ENCODE peak calls at places on chromosomes 3 and 15, in six cellular contexts. P, N, K, U, S and E are unnamed samples. For H3K9me3 and H3K4me1, the result is how much of the 10 kb centered on the place peaks cover.

GRCh38 chr15:96160269-96160668 is 170.2 kb upstream of the NR2F2 start:
- DNase-seq in P (no peak), N (no peak), K (peak), U (no peak), S (no peak), E (peak)

GRCh38 chr3:4838621-4839022 is 140.6 kb upstream of the BHLHE40 start:
- DNase-seq in P (no peak), N (no peak), K (no peak), U (no peak), S (no peak), E (no peak)

GRCh38 chr3:47381317-47382157 is 716 bp downstream of the PTPN23 start:
- DNase-seq in P (peak), N (peak), K (peak), U (peak), S (peak), E (peak)

GRCh38 chr3:129278970-129279906 is 568 bp downstream of the HMCES start:
- DNase-seq in P (peak), N (peak), K (peak), U (no peak), S (peak), E (no peak)

GRCh38 chr3:125433611-125434041 is 58.5 kb upstream of the ZNF148 start:
- DNase-seq in P (no peak), N (no peak), K (no peak), U (peak), S (peak), E (no peak)

GRCh38 chr15:75732809-75733451 is 20.3 kb upstream of the CSPG4 start:
- DNase-seq in P (peak), N (peak), K (peak), U (no peak), S (peak), E (no peak)

GRCh38 chr3:186110975-186111974 is 2.4 kb upstream of the ETV5 start:
- DNase-seq in P (no peak), N (no peak), K (no peak), U (no peak), S (no peak), E (no peak)

GRCh38 chr3:17235311-17235710 is 350.6 kb downstream of the PLCL2 start:
- DNase-seq in P (no peak), N (no peak), K (no peak), U (no peak), S (no peak), E (no peak)

GRCh38 chr3:196518999-196519737 is 4.0 kb upstream of the SMCO1 start:
- DNase-seq in P (peak), N (peak), K (peak), U (no peak), S (peak), E (no peak)

GRCh38 chr3:124413989-124414598 is 316.2 kb upstream of the UMPS start:
- DNase-seq in P (no peak), N (no peak), K (no peak), U (no peak), S (no peak), E (no peak)

DNA sequence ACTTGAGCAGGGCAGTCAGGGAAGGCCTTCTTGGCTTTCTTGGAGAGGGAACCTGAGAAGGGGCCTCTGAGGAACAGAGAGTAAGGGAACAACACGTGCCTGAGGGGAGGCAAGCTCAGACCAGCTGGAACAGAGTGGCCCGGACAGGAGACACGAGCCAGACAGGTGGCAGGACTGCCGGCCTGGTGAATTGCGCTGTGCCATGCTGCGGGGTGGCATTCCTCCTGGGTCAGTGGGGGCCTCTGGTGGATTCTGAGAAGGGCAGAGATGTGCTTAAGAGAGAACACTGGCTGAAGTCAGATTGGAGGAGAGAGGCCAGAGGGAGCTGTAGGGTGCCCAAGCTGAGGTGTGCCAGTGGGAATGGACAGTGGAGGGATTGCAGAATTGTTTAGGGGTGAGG is 4.9 kb downstream of the CHAC1 start:
- DNase-seq in P (no peak), N (no peak), K (no peak), U (no peak), S (no peak), E (no peak)
- TF ChIP-seq POLR2AphosphoS5 in P (no peak), N (no peak), K (no peak), U (no peak), S (no peak), E (no peak)

DNA sequence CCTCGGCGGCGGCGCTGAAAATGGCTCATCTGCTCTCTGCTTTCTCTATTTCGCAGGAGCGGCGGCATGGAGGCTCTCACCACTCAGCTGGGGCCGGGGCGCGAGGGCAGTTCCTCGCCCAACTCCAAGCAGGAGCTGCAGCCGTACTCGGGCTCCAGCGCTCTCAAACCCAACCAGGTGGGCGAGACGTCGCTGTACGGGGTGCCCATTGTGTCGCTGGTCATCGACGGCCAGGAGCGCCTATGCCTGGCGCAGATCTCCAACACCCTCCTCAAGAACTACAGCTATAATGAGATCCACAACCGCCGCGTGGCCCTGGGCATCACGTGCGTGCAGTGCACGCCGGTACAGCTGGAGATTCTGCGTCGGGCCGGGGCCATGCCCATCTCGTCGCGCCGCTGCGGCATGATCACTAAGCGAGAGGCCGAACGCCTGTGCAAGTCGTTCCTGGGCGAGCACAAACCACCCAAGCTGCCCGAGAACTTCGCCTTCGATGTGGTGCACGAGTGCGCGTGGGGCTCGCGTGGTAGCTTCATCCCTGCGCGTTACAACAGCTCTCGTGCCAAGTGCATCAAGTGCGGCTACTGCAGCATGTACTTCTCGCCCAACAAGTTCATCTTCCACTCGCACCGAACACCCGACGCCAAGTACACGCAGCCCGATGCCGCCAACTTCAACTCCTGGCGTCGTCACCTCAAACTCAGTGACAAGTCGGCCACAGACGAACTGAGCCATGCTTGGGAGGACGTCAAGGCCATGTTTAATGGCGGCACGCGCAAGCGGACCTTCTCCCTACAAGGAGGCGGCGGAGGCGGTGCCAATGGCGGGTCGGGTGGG is 789 bp downstream of the SKOR1 start:
- DNase-seq in P (no peak), N (no peak), K (no peak), U (no peak), S (no peak), E (peak)
- H3K9me3 ChIP-seq in P (under half), N (under half), K (under half), U (under half), S (under half), E (under half)

DNA sequence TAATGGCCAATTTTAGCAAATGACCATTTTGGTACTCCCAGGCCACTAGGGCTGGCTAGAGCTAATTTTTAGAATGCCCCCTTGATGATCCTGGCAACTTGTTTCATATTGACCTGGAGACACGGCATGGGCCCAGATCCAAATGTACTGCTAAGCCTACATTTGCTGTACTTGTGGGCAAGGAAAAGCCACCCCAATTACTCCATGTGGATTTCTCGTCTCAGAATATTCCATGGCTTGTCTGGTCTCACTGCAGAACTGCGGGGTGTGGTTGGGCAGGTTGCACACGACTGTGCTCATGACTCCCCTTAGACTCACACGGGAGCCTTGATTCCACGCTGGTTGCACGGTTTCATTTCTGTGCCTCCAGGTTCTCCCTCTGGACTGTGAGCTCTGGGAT is 140.9 kb downstream of the RPLP1 start:
- DNase-seq in P (no peak), N (no peak), K (no peak), U (no peak), S (no peak), E (no peak)
- H3K4me1 ChIP-seq in P (under half), N (under half), K (half or more), U (under half), S (under half), E (under half)

DNA sequence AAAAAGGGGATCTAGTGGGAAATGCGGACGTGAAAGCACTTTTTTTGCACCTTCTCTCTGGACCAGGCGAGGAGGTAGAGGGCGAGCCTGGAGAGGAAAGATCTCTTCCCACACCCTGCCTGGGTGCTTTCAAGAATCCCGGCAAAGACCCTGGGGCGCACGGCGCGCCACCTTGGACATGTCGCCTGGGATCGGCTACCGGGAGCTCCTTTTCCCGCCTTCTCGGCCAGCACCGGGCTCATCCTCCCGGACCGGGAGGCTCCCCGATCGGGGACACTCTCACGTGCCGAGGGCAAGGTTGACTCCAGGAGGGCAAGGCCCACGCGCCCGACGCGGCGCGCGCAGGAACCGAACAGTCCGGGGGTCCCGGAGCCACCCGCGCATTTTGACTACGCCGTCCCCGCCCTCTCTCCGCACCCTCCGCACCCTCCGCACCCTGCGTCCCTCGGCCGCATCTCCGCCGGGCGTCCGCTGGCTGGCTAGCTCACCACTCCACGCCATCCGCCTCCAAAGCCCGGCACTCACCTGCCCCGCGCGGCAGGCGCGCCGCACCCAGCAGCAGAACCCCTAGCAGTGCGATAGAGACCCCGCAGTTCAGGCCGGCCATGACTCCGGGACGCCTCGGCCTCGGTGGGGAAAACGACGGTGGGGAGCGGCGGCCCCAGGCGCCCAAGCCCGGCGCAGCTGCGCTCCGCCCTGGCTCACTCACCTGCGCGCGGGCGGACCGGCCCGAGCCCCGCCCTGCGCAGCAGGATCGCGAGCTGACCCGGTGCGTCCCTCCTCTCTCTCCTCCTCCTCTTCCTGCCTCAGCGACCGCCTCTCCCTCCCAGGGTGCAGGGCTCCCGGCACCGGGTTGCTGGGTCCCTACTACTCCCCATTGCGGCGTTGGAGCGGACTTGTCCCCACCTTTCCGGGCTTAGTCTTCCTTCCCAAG is at the start of gene CDCP1:
- DNase-seq in P (no peak), N (no peak), K (peak), U (no peak), S (peak), E (no peak)
- TF ChIP-seq POLR2AphosphoS5 in P (peak), N (no peak), K (peak), U (no peak), S (no peak), E (peak)

GRCh38 chr15:25053000-25053815 is 98.4 kb downstream of the SNRPN start:
- DNase-seq in P (no peak), N (no peak), K (peak), U (peak), S (no peak), E (peak)
- H3K9me3 ChIP-seq in P (under half), N (half or more), K (half or more), U (half or more), S (under half), E (half or more)

GRCh38 chr3:33779751-33780150 is 18.7 kb upstream of the PDCD6IP start:
- DNase-seq in P (no peak), N (no peak), K (no peak), U (no peak), S (no peak), E (no peak)
- H3K4me1 ChIP-seq in P (under half), N (under half), K (under half), U (under half), S (under half), E (under half)

GRCh38 chr3:189519458-189519857 is 111.7 kb upstream of the TP63 start:
- DNase-seq in P (no peak), N (no peak), K (no peak), U (no peak), S (no peak), E (no peak)

GRCh38 chr3:189513281-189514151 is 117.7 kb upstream of the TP63 start:
- DNase-seq in P (no peak), N (no peak), K (no peak), U (no peak), S (no peak), E (no peak)

GRCh38 chr3:189512824-189513223 is 118.4 kb upstream of the TP63 start:
- DNase-seq in P (no peak), N (no peak), K (no peak), U (no peak), S (no peak), E (no peak)

GRCh38 chr3:189517981-189518380 is 113.2 kb upstream of the TP63 start:
- DNase-seq in P (no peak), N (no peak), K (no peak), U (no peak), S (no peak), E (no peak)

GRCh38 chr3:189515916-189516531 is 115.2 kb upstream of the TP63 start:
- DNase-seq in P (no peak), N (no peak), K (no peak), U (no peak), S (no peak), E (no peak)
- TF ChIP-seq POLR2AphosphoS5 in P (no peak), N (no peak), K (no peak), U (no peak), S (no peak), E (no peak)

DNA sequence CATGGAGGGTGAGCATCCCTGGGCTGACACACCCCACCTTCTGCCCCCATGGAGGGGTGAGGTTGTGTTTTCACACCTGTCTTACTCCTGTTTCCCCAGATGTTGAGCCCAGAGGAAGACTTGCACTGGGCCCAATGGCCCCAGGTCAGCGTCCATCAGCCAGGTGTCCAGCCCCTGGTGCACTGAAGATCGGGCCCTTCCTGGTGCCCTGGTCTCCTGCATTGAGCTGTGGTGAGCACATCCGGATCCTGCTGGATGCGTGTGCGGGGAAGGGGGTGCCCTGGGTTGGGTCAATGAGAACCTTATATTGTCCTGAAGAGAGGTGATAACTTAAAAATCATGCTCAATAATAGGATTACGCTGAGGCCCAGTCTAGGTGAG is 227.3 kb downstream of the SNRPN start:
- DNase-seq in P (no peak), N (no peak), K (peak), U (no peak), S (no peak), E (no peak)
- H3K9me3 ChIP-seq in P (under half), N (half or more), K (half or more), U (under half), S (under half), E (half or more)